ENCODE peak calls at places on chromosomes 5 and 9, in five cellular contexts. D is T-helper 22 cell; L is CD8-positive, alpha-beta memory T cell; T is hippocampal formation; F is GM12891. H is an unnamed sample.

GRCh38 chr5:14059810-14060209 is 83.3 kb upstream of the TRIO start:
- DNase-seq in D (no peak), L (no peak), T (no peak), F (no peak), H (no peak)

GRCh38 chr9:107929439-107929838 is 439.9 kb upstream of the KLF4 start:
- DNase-seq in D (no peak), L (no peak), T (peak), F (no peak), H (peak)

GRCh38 chr5:30343707-30344106 is 849.8 kb upstream of the CDH6 start:
- DNase-seq in D (no peak), L (no peak), T (no peak), F (no peak), H (no peak)

GRCh38 chr5:14149672-14150053 is 6.5 kb downstream of the TRIO start:
- DNase-seq in D (no peak), L (no peak), T (no peak), F (no peak), H (no peak)

GRCh38 chr9:79131375-79131774 is 440.4 kb upstream of the TLE4 start:
- DNase-seq in D (no peak), L (no peak), T (no peak), F (no peak), H (no peak)

GRCh38 chr5:146078566-146078965 is 26.8 kb downstream of the PLAC8L1 start:
- DNase-seq in D (no peak), L (no peak), T (no peak), F (no peak), H (no peak)

GRCh38 chr5:178067705-178068104 is 45.6 kb upstream of the N4BP3 start:
- DNase-seq in D (no peak), L (no peak), T (no peak), F (no peak), H (no peak)

GRCh38 chr5:148179234-148179824 is 11.0 kb downstream of the SPINK14 start:
- DNase-seq in D (no peak), L (peak), T (no peak), F (no peak), H (no peak)

GRCh38 chr5:10330511-10331105 is 22.9 kb upstream of the MARCHF6 start:
- DNase-seq in D (no peak), L (no peak), T (no peak), F (no peak), H (no peak)

GRCh38 chr5:104363567-104363966 is 801.0 kb upstream of the NUDT12 start:
- DNase-seq in D (no peak), L (no peak), T (no peak), F (no peak), H (no peak)

GRCh38 chr5:175701797-175702196 is 43.9 kb downstream of the HRH2 start:
- DNase-seq in D (no peak), L (no peak), T (no peak), F (no peak), H (peak)

GRCh38 chr5:133049726-133050048 is 2.1 kb upstream of the HSPA4 start:
- DNase-seq in D (no peak), L (no peak), T (no peak), F (no peak), H (no peak)

GRCh38 chr9:93452710-93453046 is 703 bp downstream of the FAM120AOS start:
- DNase-seq in D (no peak), L (no peak), T (peak), F (no peak), H (no peak)

GRCh38 chr9:35108461-35108860 is 5.5 kb upstream of the STOML2 start:
- DNase-seq in D (no peak), L (no peak), T (no peak), F (no peak), H (no peak)

GRCh38 chr9:79184821-79185220 is 386.9 kb upstream of the TLE4 start:
- DNase-seq in D (no peak), L (no peak), T (no peak), F (no peak), H (no peak)

GRCh38 chr5:153939101-153939500 is 99.6 kb downstream of the FAM114A2 start:
- DNase-seq in D (no peak), L (no peak), T (no peak), F (no peak), H (no peak)

GRCh38 chr5:141878186-141878770 is at the start of gene PCDH1:
- DNase-seq in D (no peak), L (peak), T (peak), F (no peak), H (peak)

GRCh38 chr5:124252094-124252750 is 494.2 kb downstream of the ZNF608 start:
- DNase-seq in D (no peak), L (no peak), T (no peak), F (no peak), H (no peak)

GRCh38 chr5:170503970-170504525 is at the start of gene KCNIP1:
- DNase-seq in D (no peak), L (no peak), T (peak), F (no peak), H (no peak)

GRCh38 chr9:1055156-1055555 is 5.0 kb downstream of the DMRT2 start:
- DNase-seq in D (no peak), L (no peak), T (no peak), F (no peak), H (no peak)

GRCh38 chr9:69818946-69819345 is 1.7 kb upstream of the CFAP95 start:
- DNase-seq in D (no peak), L (no peak), T (no peak), F (no peak), H (no peak)

GRCh38 chr5:2744485-2744884 is 7.0 kb downstream of the IRX2 start:
- DNase-seq in D (no peak), L (no peak), T (no peak), F (no peak), H (no peak)

GRCh38 chr5:72147601-72148000 is 40.3 kb downstream of the MAP1B start:
- DNase-seq in D (no peak), L (no peak), T (no peak), F (no peak), H (no peak)

GRCh38 chr9:4143951-4144717 is 155.7 kb downstream of the GLIS3 start:
- DNase-seq in D (no peak), L (no peak), T (no peak), F (no peak), H (no peak)

GRCh38 chr5:51027276-51027675 is 356.0 kb upstream of the ISL1 start:
- DNase-seq in D (no peak), L (no peak), T (no peak), F (no peak), H (no peak)